ENCODE peak calls at places on chromosomes 12 and 14, in six cellular contexts. One of them, this sample, is unnamed.

GRCh38 chr14:77076118-77076631 is 21.9 kb upstream of the CIPC start:
- DNase-seq in heart right ventricle: peak; percentile 81
- DNase-seq in heart left ventricle: peak; percentile 79
- DNase-seq in thoracic aorta: no peak
- DNase-seq in Peyer's patch: peak; percentile 80
- DNase-seq in RWPE2: no peak
- DNase-seq in this sample: no peak

GRCh38 chr12:22702690-22703089 is 77.7 kb downstream of the ETNK1 start:
- DNase-seq in heart right ventricle: no peak
- DNase-seq in heart left ventricle: no peak
- DNase-seq in thoracic aorta: no peak
- DNase-seq in Peyer's patch: no peak
- DNase-seq in RWPE2: no peak
- DNase-seq in this sample: no peak

GRCh38 chr12:109241936-109242335 is 67.1 kb downstream of the FOXN4 start:
- DNase-seq in heart right ventricle: no peak
- DNase-seq in heart left ventricle: no peak
- DNase-seq in thoracic aorta: no peak
- DNase-seq in Peyer's patch: no peak
- DNase-seq in RWPE2: no peak
- DNase-seq in this sample: no peak

GRCh38 chr14:90642239-90642717 is 174.0 kb downstream of the TTC7B start:
- DNase-seq in heart right ventricle: no peak
- DNase-seq in heart left ventricle: no peak
- DNase-seq in thoracic aorta: no peak
- DNase-seq in Peyer's patch: no peak
- DNase-seq in RWPE2: no peak
- DNase-seq in this sample: no peak

GRCh38 chr12:75345531-75345930 is 11.1 kb downstream of the GLIPR1L1 start:
- DNase-seq in heart right ventricle: no peak
- DNase-seq in heart left ventricle: no peak
- DNase-seq in thoracic aorta: no peak
- DNase-seq in Peyer's patch: no peak
- DNase-seq in RWPE2: no peak
- DNase-seq in this sample: no peak

GRCh38 chr14:90577661-90578282 is 180.9 kb downstream of the CALM1 start:
- DNase-seq in heart right ventricle: peak; percentile 57
- DNase-seq in heart left ventricle: no peak
- DNase-seq in thoracic aorta: no peak
- DNase-seq in Peyer's patch: no peak
- DNase-seq in RWPE2: no peak
- DNase-seq in this sample: no peak

GRCh38 chr12:51439330-51439729 is 14.7 kb downstream of the SLC4A8 start:
- DNase-seq in heart right ventricle: no peak
- DNase-seq in heart left ventricle: no peak
- DNase-seq in thoracic aorta: no peak
- DNase-seq in Peyer's patch: no peak
- DNase-seq in RWPE2: no peak
- DNase-seq in this sample: no peak

GRCh38 chr12:63038361-63039100 is 103.6 kb upstream of the PPM1H start:
- DNase-seq in heart right ventricle: no peak
- DNase-seq in heart left ventricle: no peak
- DNase-seq in thoracic aorta: no peak
- DNase-seq in Peyer's patch: no peak
- DNase-seq in RWPE2: no peak
- DNase-seq in this sample: no peak

GRCh38 chr12:18907793-18908580 is 170.1 kb downstream of the CAPZA3 start:
- DNase-seq in heart right ventricle: no peak
- DNase-seq in heart left ventricle: no peak
- DNase-seq in thoracic aorta: no peak
- DNase-seq in Peyer's patch: no peak
- DNase-seq in RWPE2: no peak
- DNase-seq in this sample: no peak

GRCh38 chr14:79011091-79011919 is 841.1 kb downstream of the NRXN3 start:
- DNase-seq in heart right ventricle: no peak
- DNase-seq in heart left ventricle: no peak
- DNase-seq in thoracic aorta: no peak
- DNase-seq in Peyer's patch: no peak
- DNase-seq in RWPE2: peak; percentile 65
- DNase-seq in this sample: no peak

GRCh38 chr14:22556021-22556989 is 32.7 kb downstream of the DAD1 start:
- DNase-seq in heart right ventricle: peak; percentile 36
- DNase-seq in heart left ventricle: peak; percentile 85
- DNase-seq in thoracic aorta: no peak
- DNase-seq in Peyer's patch: peak; percentile 98
- DNase-seq in RWPE2: peak; percentile 95
- DNase-seq in this sample: peak; percentile 93

GRCh38 chr14:72543325-72543724 is 350.6 kb downstream of the DPF3 start:
- DNase-seq in heart right ventricle: no peak
- DNase-seq in heart left ventricle: no peak
- DNase-seq in thoracic aorta: no peak
- DNase-seq in Peyer's patch: no peak
- DNase-seq in RWPE2: no peak
- DNase-seq in this sample: no peak

GRCh38 chr14:35402323-35403084 is 2.0 kb downstream of the NFKBIA start:
- DNase-seq in heart right ventricle: no peak
- DNase-seq in heart left ventricle: no peak
- DNase-seq in thoracic aorta: no peak
- DNase-seq in Peyer's patch: peak; percentile 78
- DNase-seq in RWPE2: no peak
- DNase-seq in this sample: peak; percentile 45

GRCh38 chr12:57816855-57817151 is 1.7 kb downstream of the AVIL start:
- DNase-seq in heart right ventricle: peak; percentile 40
- DNase-seq in heart left ventricle: no peak
- DNase-seq in thoracic aorta: no peak
- DNase-seq in Peyer's patch: no peak
- DNase-seq in RWPE2: no peak
- DNase-seq in this sample: no peak

GRCh38 chr14:92747701-92748258 is 647 bp downstream of the LGMN start:
- DNase-seq in heart right ventricle: no peak
- DNase-seq in heart left ventricle: no peak
- DNase-seq in thoracic aorta: no peak
- DNase-seq in Peyer's patch: no peak
- DNase-seq in RWPE2: no peak
- DNase-seq in this sample: no peak

GRCh38 chr12:28869197-28869596 is 279.9 kb upstream of the FAR2 start:
- DNase-seq in heart right ventricle: no peak
- DNase-seq in heart left ventricle: no peak
- DNase-seq in thoracic aorta: no peak
- DNase-seq in Peyer's patch: no peak
- DNase-seq in RWPE2: no peak
- DNase-seq in this sample: no peak

GRCh38 chr12:1300460-1300859 is 293.9 kb downstream of the FBXL14 start:
- DNase-seq in heart right ventricle: no peak
- DNase-seq in heart left ventricle: no peak
- DNase-seq in thoracic aorta: no peak
- DNase-seq in Peyer's patch: no peak
- DNase-seq in RWPE2: no peak
- DNase-seq in this sample: no peak

GRCh38 chr12:12608557-12608957 is 3.1 kb upstream of the CREBL2 start:
- DNase-seq in heart right ventricle: no peak
- DNase-seq in heart left ventricle: no peak
- DNase-seq in thoracic aorta: no peak
- DNase-seq in Peyer's patch: peak; percentile 34
- DNase-seq in RWPE2: no peak
- DNase-seq in this sample: no peak

GRCh38 chr12:58071994-58072393 is 130.6 kb downstream of the ATP23 start:
- DNase-seq in heart right ventricle: no peak
- DNase-seq in heart left ventricle: no peak
- DNase-seq in thoracic aorta: no peak
- DNase-seq in Peyer's patch: no peak
- DNase-seq in RWPE2: no peak
- DNase-seq in this sample: no peak

GRCh38 chr14:61704554-61704953 is 9.2 kb downstream of the HIF1A start:
- DNase-seq in heart right ventricle: no peak
- DNase-seq in heart left ventricle: no peak
- DNase-seq in thoracic aorta: no peak
- DNase-seq in Peyer's patch: no peak
- DNase-seq in RWPE2: no peak
- DNase-seq in this sample: no peak

GRCh38 chr14:37590810-37591139 is 4.3 kb downstream of the FOXA1 start:
- DNase-seq in heart right ventricle: no peak
- DNase-seq in heart left ventricle: no peak
- DNase-seq in thoracic aorta: no peak
- DNase-seq in Peyer's patch: no peak
- DNase-seq in RWPE2: no peak
- DNase-seq in this sample: no peak

GRCh38 chr12:3928538-3929220 is 55.5 kb upstream of the PARP11 start:
- DNase-seq in heart right ventricle: no peak
- DNase-seq in heart left ventricle: no peak
- DNase-seq in thoracic aorta: no peak
- DNase-seq in Peyer's patch: no peak
- DNase-seq in RWPE2: no peak
- DNase-seq in this sample: no peak

GRCh38 chr12:55927588-55928502 is at the start of gene PYM1:
- DNase-seq in heart right ventricle: peak; percentile 74
- DNase-seq in heart left ventricle: peak; percentile 85
- DNase-seq in thoracic aorta: no peak
- DNase-seq in Peyer's patch: peak; percentile 95
- DNase-seq in RWPE2: peak; percentile 77
- DNase-seq in this sample: peak; percentile 59

GRCh38 chr12:64670856-64671639 is 60.8 kb downstream of the RASSF3 start:
- DNase-seq in heart right ventricle: no peak
- DNase-seq in heart left ventricle: no peak
- DNase-seq in thoracic aorta: no peak
- DNase-seq in Peyer's patch: peak; percentile 74
- DNase-seq in RWPE2: no peak
- DNase-seq in this sample: no peak

DNA sequence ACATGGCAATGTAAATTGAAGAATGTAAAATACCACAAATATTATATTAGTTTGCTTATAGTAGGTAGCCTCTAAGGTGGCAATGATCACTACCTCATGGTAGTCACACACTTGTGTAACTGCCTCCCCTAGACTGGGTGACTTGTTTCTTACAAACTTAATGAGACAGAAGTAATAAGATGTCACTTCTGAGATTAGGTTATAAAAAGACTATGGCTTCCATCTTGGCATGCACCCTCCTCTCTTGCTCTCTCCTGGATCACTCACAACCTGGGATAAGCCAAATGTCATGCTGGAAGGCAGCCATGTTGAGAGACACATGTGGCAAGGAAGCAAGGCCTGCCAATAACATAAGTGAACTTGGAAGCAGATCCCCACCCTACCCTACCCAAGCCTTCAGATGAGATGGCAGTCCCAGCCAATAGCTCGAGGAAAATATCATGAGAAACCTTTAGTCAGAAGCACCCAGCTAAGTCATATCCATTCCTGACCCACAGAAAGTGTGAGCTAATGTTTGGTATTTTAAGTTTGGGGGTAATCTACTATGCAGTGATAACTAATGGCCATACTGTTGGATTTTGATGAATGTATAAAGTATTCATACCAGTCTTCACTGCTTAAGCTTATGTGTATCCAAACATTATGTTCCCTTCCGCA is 43.3 kb downstream of the PPP1R12A start:
- DNase-seq in heart right ventricle: no peak
- DNase-seq in heart left ventricle: no peak
- DNase-seq in thoracic aorta: no peak
- DNase-seq in Peyer's patch: no peak
- DNase-seq in RWPE2: no peak
- DNase-seq in this sample: no peak
- TF ChIP-seq CTCF in heart right ventricle: no peak
- TF ChIP-seq CTCF in heart left ventricle: no peak
- TF ChIP-seq CTCF in thoracic aorta: no peak
- TF ChIP-seq CTCF in Peyer's patch: no peak
- TF ChIP-seq CTCF in RWPE2: no peak
- TF ChIP-seq CTCF in this sample: no peak

GRCh38 chr12:48183876-48184548 is 568 bp downstream of the CCDC184 start:
- DNase-seq in heart right ventricle: no peak
- DNase-seq in heart left ventricle: peak; percentile 70
- DNase-seq in thoracic aorta: no peak
- DNase-seq in Peyer's patch: no peak
- DNase-seq in RWPE2: no peak
- DNase-seq in this sample: no peak

GRCh38 chr12:48185181-48185919 is 1.9 kb downstream of the CCDC184 start:
- DNase-seq in heart right ventricle: no peak
- DNase-seq in heart left ventricle: no peak
- DNase-seq in thoracic aorta: no peak
- DNase-seq in Peyer's patch: no peak
- DNase-seq in RWPE2: no peak
- DNase-seq in this sample: no peak

GRCh38 chr12:48182659-48183058 is 785 bp upstream of the CCDC184 start:
- DNase-seq in heart right ventricle: no peak
- DNase-seq in heart left ventricle: no peak
- DNase-seq in thoracic aorta: no peak
- DNase-seq in Peyer's patch: no peak
- DNase-seq in RWPE2: no peak
- DNase-seq in this sample: no peak

GRCh38 chr12:48183091-48183875 is at the start of gene CCDC184:
- DNase-seq in heart right ventricle: peak; percentile 62
- DNase-seq in heart left ventricle: peak; percentile 78
- DNase-seq in thoracic aorta: peak; percentile 32
- DNase-seq in Peyer's patch: peak; percentile 87
- DNase-seq in RWPE2: no peak
- DNase-seq in this sample: peak; percentile 65

DNA sequence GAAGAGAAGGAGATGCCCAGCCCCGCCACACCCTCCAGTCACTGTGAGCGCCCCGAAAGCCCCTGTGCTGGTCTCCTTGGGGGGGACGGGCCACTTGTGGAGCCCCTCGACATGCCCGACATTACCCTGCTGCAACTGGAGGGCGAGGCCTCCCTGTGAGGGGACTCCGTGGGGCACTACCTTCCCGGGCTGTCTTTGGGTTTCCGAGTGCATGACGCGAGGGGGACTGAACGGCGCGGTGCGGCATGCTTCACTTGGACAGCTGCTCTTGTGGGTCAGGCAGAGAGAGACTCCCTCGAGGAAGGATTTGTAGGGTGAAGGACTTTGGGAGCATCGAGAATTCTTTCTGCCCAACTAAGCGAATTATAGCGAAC is 1.1 kb downstream of the CCDC184 start:
- DNase-seq in heart right ventricle: no peak
- DNase-seq in heart left ventricle: no peak
- DNase-seq in thoracic aorta: no peak
- DNase-seq in Peyer's patch: no peak
- DNase-seq in RWPE2: no peak
- DNase-seq in this sample: no peak
- H3K9me3 ChIP-seq in heart right ventricle: no peaks in the 10 kb centered on the region
- H3K9me3 ChIP-seq in heart left ventricle: no peaks in the 10 kb centered on the region
- H3K9me3 ChIP-seq in thoracic aorta: no peaks in the 10 kb centered on the region
- H3K9me3 ChIP-seq in Peyer's patch: no peaks in the 10 kb centered on the region
- H3K9me3 ChIP-seq in RWPE2: no peaks in the 10 kb centered on the region
- H3K9me3 ChIP-seq in this sample: no peaks in the 10 kb centered on the region

DNA sequence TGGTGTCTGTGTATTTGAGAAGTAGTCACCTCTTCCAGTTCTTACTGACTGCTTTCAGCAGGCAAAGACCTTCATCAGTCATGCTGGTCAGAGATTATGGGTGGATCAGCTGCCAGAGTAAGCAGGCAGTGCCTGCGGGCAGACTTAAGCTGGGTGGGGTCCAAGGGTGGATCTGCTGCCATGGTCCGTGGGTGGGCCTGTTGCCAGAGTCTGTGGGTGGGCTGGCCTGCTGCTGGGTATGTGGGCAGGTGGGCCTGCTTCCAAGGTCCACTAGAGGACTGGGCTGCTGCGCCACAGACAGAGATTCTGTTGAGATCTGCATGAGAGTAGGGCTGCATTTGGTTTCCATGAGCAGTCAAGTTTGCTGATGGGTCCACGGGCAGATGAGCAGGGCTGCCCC is 188.6 kb downstream of the ANO2 start:
- DNase-seq in heart right ventricle: no peak
- DNase-seq in heart left ventricle: no peak
- DNase-seq in thoracic aorta: no peak
- DNase-seq in Peyer's patch: no peak
- DNase-seq in RWPE2: no peak
- DNase-seq in this sample: no peak
- TF ChIP-seq CTCF in heart right ventricle: no peak
- TF ChIP-seq CTCF in heart left ventricle: no peak
- TF ChIP-seq CTCF in thoracic aorta: no peak
- TF ChIP-seq CTCF in Peyer's patch: no peak
- TF ChIP-seq CTCF in RWPE2: no peak
- TF ChIP-seq CTCF in this sample: no peak

GRCh38 chr14:105877645-105878044 is 351.3 kb downstream of the TMEM121 start:
- DNase-seq in heart right ventricle: no peak
- DNase-seq in heart left ventricle: peak; percentile 13
- DNase-seq in thoracic aorta: no peak
- DNase-seq in Peyer's patch: no peak
- DNase-seq in RWPE2: peak; percentile 41
- DNase-seq in this sample: peak; percentile 7
- H3K9me3 ChIP-seq in heart right ventricle: no peaks in the 10 kb centered on the region
- H3K9me3 ChIP-seq in heart left ventricle: no peaks in the 10 kb centered on the region
- H3K9me3 ChIP-seq in thoracic aorta: no peaks in the 10 kb centered on the region
- H3K9me3 ChIP-seq in Peyer's patch: no peaks in the 10 kb centered on the region
- H3K9me3 ChIP-seq in RWPE2: peaks cover 3% of the 10 kb centered on the region
- H3K9me3 ChIP-seq in this sample: no peaks in the 10 kb centered on the region

This sample was measured in CD8-positive, alpha-beta T cell.